ENCODE peak calls at places on chromosome 6, in six cellular contexts. P, X, O, D, U and T are unnamed samples.

GRCh38 chr6:136544326-136544725 is 5.9 kb downstream of the MAP7 start:
- DNase-seq in P (no peak), D (no peak), U (no peak), O (no peak), X (no peak), T (no peak)

GRCh38 chr6:161233986-161234620 is 39.8 kb downstream of the AGPAT4 start:
- DNase-seq in U (no peak), D (no peak), P (no peak), X (no peak), O (peak; percentile 94), T (no peak)

GRCh38 chr6:89999154-89999553 is 104.9 kb downstream of the GJA10 start:
- DNase-seq in X (peak; percentile 81), D (no peak), O (peak; percentile 23), U (no peak), P (no peak), T (peak; percentile 23)

GRCh38 chr6:18388942-18389341 is 1.8 kb downstream of the RNF144B start:
- DNase-seq in O (peak; percentile 77), D (no peak), X (no peak), P (no peak), U (peak; percentile 82), T (no peak)

GRCh38 chr6:145213614-145214013 is 521.7 kb downstream of the EPM2A start:
- DNase-seq in X (no peak), U (no peak), O (no peak), D (peak; percentile 7), P (no peak), T (no peak)

GRCh38 chr6:160115421-160115820 is 6.2 kb upstream of the SLC22A1 start:
- DNase-seq in O (no peak), X (no peak), P (no peak), U (no peak), D (no peak), T (no peak)

GRCh38 chr6:159121387-159121955 is 47.7 kb upstream of the FNDC1 start:
- DNase-seq in O (no peak), P (no peak), U (no peak), D (no peak), X (no peak), T (no peak)

GRCh38 chr6:125728739-125729138 is 20.7 kb upstream of the HEY2 start:
- DNase-seq in D (no peak), P (no peak), X (peak; percentile 26), U (no peak), O (no peak), T (peak; percentile 33)

GRCh38 chr6:11229267-11230043 is 3.0 kb downstream of the NEDD9 start:
- DNase-seq in U (no peak), X (no peak), D (no peak), O (no peak), P (no peak), T (no peak)

GRCh38 chr6:4381379-4381778 is 246.0 kb upstream of the ECI2 start:
- DNase-seq in P (no peak), U (no peak), X (no peak), D (no peak), O (peak; percentile 89), T (no peak)

GRCh38 chr6:32970413-32971244 is 2.2 kb downstream of the BRD2 start:
- DNase-seq in U (peak; percentile 77), O (peak; percentile 90), D (peak; percentile 61), P (peak; percentile 44), X (peak; percentile 93), T (no peak)

GRCh38 chr6:38162493-38163185 is 343.1 kb downstream of the ZFAND3 start:
- DNase-seq in D (no peak), O (no peak), U (no peak), P (no peak), X (no peak), T (no peak)

GRCh38 chr6:113018351-113019151 is 671.4 kb downstream of the RFPL4B start:
- DNase-seq in X (peak; percentile 11), O (peak; percentile 74), D (no peak), U (no peak), P (no peak), T (no peak)

GRCh38 chr6:111793711-111794111 is 79.5 kb downstream of the FYN start:
- DNase-seq in O (no peak), P (no peak), D (no peak), X (peak; percentile 48), U (peak; percentile 86), T (no peak)

GRCh38 chr6:169689247-169689646 is 12.6 kb downstream of the WDR27 start:
- DNase-seq in X (no peak), P (no peak), D (no peak), U (no peak), O (peak; percentile 88), T (no peak)
- TF ChIP-seq BHLHE40 in X (no peak), P (no peak), D (no peak), U (no peak), O (no peak), T (no peak)

GRCh38 chr6:1759877-1760276 is 150.2 kb downstream of the FOXC1 start:
- DNase-seq in O (no peak), P (no peak), D (no peak), U (no peak), X (no peak), T (no peak)
- TF ChIP-seq BHLHE40 in O (no peak), P (no peak), D (no peak), U (no peak), X (no peak), T (no peak)

GRCh38 chr6:27288136-27289044 is 23.7 kb downstream of the POM121L2 start:
- DNase-seq in U (no peak), D (no peak), O (no peak), X (peak; percentile 79), P (no peak), T (peak; percentile 34)
- TF ChIP-seq BHLHE40 in U (no peak), D (no peak), O (no peak), X (no peak), P (no peak), T (no peak)

DNA sequence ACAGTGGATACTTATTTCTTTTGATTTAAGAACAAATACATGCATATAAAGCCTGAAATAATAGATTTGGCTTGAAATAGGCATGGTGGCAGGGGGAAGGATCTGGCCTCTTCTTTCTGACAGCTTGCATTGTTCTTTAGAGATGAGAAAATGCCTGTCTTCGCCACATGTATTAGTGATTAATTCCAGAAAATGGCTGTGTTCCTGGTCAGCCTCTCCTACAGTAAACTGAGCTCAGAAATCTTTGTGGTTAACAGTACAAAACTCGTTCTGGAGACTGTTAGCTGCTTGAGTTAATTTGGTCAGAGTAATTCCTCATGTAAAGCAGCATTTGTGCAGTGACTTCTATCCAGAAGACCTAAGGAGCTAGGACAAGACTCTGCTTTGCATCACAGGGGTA is 151.5 kb downstream of the EYA4 start:
- DNase-seq in O (no peak), D (no peak), P (no peak), X (no peak), U (no peak), T (no peak)
- TF ChIP-seq BHLHE40 in O (no peak), D (no peak), P (no peak), X (no peak), U (no peak), T (no peak)

DNA sequence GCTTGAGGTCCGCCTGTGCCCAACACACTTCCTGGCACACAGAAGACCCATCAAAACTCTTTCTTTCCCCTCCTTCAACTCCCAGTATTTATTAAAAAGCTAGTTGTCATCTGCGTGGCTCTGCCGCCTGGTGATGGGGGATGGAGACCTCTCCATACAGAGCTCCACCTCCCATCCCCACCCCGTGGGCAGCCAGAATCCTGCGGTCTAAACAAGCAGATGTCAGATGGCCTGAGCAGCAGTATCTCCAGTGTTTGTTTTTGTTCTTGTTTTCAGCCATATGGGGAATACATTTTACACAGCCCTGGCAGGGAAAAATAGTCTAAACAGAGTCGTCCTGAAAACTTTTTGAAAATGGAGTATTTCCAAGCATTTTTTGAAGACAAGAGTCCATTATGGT is 91.3 kb downstream of the TCP11 start:
- DNase-seq in O (peak; percentile 93), P (no peak), U (no peak), X (peak; percentile 14), D (no peak), T (no peak)
- TF ChIP-seq BHLHE40 in O (no peak), P (no peak), U (no peak), X (no peak), D (no peak), T (no peak)

DNA sequence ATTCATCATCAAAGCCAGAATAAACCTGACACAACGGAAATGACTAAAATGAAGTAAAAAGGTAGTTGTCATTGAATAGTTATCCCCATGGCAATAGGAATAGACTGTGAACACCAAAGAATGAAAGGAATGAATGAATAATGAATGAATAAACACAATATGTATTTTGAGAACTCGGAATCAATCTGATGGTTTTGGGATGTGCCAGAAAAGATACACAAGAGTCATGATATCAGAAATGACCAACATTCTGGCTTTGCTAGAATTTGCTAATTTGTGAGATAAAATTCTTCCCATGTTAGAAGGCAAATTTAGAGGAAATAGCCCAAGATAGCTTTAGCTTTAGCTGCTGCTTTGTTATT is 67.7 kb upstream of the KCNQ5 start:
- DNase-seq in X (no peak), D (no peak), P (no peak), O (peak; percentile 86), U (no peak), T (no peak)
- TF ChIP-seq BHLHE40 in X (no peak), D (no peak), P (no peak), O (peak; percentile 7), U (no peak), T (no peak)

DNA sequence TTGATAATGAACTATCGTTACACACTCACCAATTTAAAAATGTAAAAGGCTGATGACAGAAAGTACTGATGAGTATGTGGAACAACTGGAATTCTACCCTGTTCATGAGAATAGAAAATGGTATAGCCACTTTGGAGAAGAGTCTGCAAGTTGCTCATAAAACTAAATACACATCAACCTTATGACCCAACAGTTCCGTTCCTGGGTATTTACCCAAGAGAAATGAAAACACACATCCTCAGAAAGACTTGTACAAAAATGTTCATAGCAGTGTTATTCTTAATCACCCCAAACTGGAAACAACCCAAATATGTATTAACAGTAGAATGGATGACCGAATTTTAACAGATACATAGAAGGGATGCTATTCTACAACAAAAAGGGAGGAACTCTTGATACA is 145.7 kb upstream of the LRFN2 start:
- DNase-seq in P (no peak), U (no peak), D (no peak), O (no peak), X (no peak), T (no peak)
- TF ChIP-seq BHLHE40 in P (no peak), U (no peak), D (no peak), O (no peak), X (no peak), T (no peak)